ENCODE peak calls at places on chromosomes 7 and 10, in four cellular contexts. J, V, Q and D are unnamed samples.

GRCh38 chr7:35975851-35976454 is 175.1 kb downstream of the SEPTIN7 start:
- DNase-seq in J (no peak), V (no peak), Q (peak; percentile 85), D (no peak)

GRCh38 chr10:78443900-78444571 is 410.4 kb downstream of the RPS24 start:
- DNase-seq in J (no peak), V (no peak), Q (no peak), D (no peak)

GRCh38 chr7:74289018-74289659 is at the start of gene CLIP2:
- DNase-seq in J (peak; percentile 87), V (peak; percentile 96), Q (peak; percentile 82), D (peak; percentile 85)

GRCh38 chr10:4549254-4549653 is 276.8 kb upstream of the AKR1E2 start:
- DNase-seq in J (no peak), V (no peak), Q (no peak), D (no peak)

GRCh38 chr7:69883399-69883821 is 285.1 kb downstream of the AUTS2 start:
- DNase-seq in J (no peak), V (no peak), Q (no peak), D (no peak)

GRCh38 chr7:116271980-116272886 is 61.9 kb downstream of the TES start:
- DNase-seq in J (peak; percentile 58), V (no peak), Q (peak; percentile 98), D (no peak)

GRCh38 chr10:119726291-119727261 is 726 bp downstream of the INPP5F start:
- DNase-seq in J (no peak), V (no peak), Q (no peak), D (peak; percentile 54)

GRCh38 chr7:155725073-155725346 is 80.5 kb downstream of the RBM33 start:
- DNase-seq in J (no peak), V (no peak), Q (no peak), D (no peak)

GRCh38 chr7:100493476-100494264 is 9.9 kb downstream of the NYAP1 start:
- DNase-seq in J (peak; percentile 70), V (no peak), Q (peak; percentile 38), D (peak; percentile 34)

GRCh38 chr10:101308051-101308450 is 45.9 kb upstream of the BTRC start:
- DNase-seq in J (no peak), V (no peak), Q (no peak), D (no peak)

GRCh38 chr7:69962856-69963149 is 364.5 kb downstream of the AUTS2 start:
- DNase-seq in J (no peak), V (no peak), Q (peak; percentile 14), D (no peak)

GRCh38 chr7:102326156-102326914 is 29.9 kb downstream of the SPDYE6 start:
- DNase-seq in J (no peak), V (no peak), Q (no peak), D (no peak)

GRCh38 chr10:43778571-43778970 is 129.9 kb upstream of the ZNF32 start:
- DNase-seq in J (no peak), V (no peak), Q (no peak), D (no peak)

GRCh38 chr10:113562693-113563092 is 9.8 kb downstream of the HABP2 start:
- DNase-seq in J (no peak), V (no peak), Q (no peak), D (no peak)

GRCh38 chr7:128361463-128362441 is at the start of gene PRRT4:
- DNase-seq in J (peak; percentile 77), V (no peak), Q (no peak), D (peak; percentile 43)

GRCh38 chr10:131834152-131834810 is 66.5 kb upstream of the PPP2R2D start:
- DNase-seq in J (peak; percentile 26), V (no peak), Q (no peak), D (no peak)

GRCh38 chr7:108313086-108313485 is 143.2 kb downstream of the NRCAM start:
- DNase-seq in J (no peak), V (no peak), Q (no peak), D (no peak)

GRCh38 chr10:62217683-62218082 is 51.0 kb downstream of the RTKN2 start:
- DNase-seq in J (no peak), V (no peak), Q (no peak), D (no peak)

GRCh38 chr7:73367006-73367405 is 39.0 kb downstream of the FKBP6 start:
- DNase-seq in J (no peak), V (no peak), Q (no peak), D (no peak)

GRCh38 chr7:826230-826905 is 5.9 kb upstream of the SUN1 start:
- DNase-seq in J (peak; percentile 76), V (no peak), Q (no peak), D (no peak)

GRCh38 chr7:157027568-157028527 is 17.4 kb upstream of the MNX1 start:
- DNase-seq in J (no peak), V (no peak), Q (no peak), D (no peak)

GRCh38 chr10:87500646-87501048 is 4.0 kb upstream of the MINPP1 start:
- DNase-seq in J (no peak), V (no peak), Q (peak; percentile 16), D (no peak)

GRCh38 chr7:97174308-97174707 is 56.8 kb downstream of the SDHAF3 start:
- DNase-seq in J (no peak), V (no peak), Q (peak; percentile 4), D (no peak)

GRCh38 chr7:141145630-141145982 is 71.7 kb downstream of the TMEM178B start:
- DNase-seq in J (no peak), V (no peak), Q (no peak), D (no peak)

GRCh38 chr7:106604303-106604918 is 56.5 kb downstream of the CCDC71L start:
- DNase-seq in J (no peak), V (no peak), Q (no peak), D (no peak)

GRCh38 chr7:124718032-124718766 is 47.4 kb downstream of the GPR37 start:
- DNase-seq in J (no peak), V (no peak), Q (peak; percentile 58), D (no peak)

GRCh38 chr7:64887756-64888508 is 15.1 kb upstream of the ZNF273 start:
- DNase-seq in J (no peak), V (peak; percentile 88), Q (no peak), D (no peak)

GRCh38 chr10:129541208-129541607 is 74.2 kb downstream of the MGMT start:
- DNase-seq in J (peak; percentile 46), V (no peak), Q (peak; percentile 26), D (no peak)

GRCh38 chr7:108178393-108178792 is 48.2 kb upstream of the LAMB4 start:
- DNase-seq in J (no peak), V (no peak), Q (no peak), D (no peak)

GRCh38 chr7:150358433-150358832 is 10.2 kb upstream of the REPIN1 start:
- DNase-seq in J (no peak), V (no peak), Q (no peak), D (no peak)

GRCh38 chr10:24513155-24513554 is 210.5 kb downstream of the ARHGAP21 start:
- DNase-seq in J (no peak), V (no peak), Q (peak; percentile 54), D (no peak)

GRCh38 chr10:78134919-78135318 is 101.3 kb downstream of the RPS24 start:
- DNase-seq in J (no peak), V (no peak), Q (no peak), D (no peak)

GRCh38 chr7:105718511-105718925 is 137.2 kb upstream of the EFCAB10 start:
- DNase-seq in J (no peak), V (no peak), Q (no peak), D (peak; percentile 26)

GRCh38 chr7:77606561-77606960 is 69.5 kb downstream of the PTPN12 start:
- DNase-seq in J (no peak), V (no peak), Q (no peak), D (no peak)

GRCh38 chr10:88928254-88928653 is 24.3 kb downstream of the ACTA2 start:
- DNase-seq in J (no peak), V (no peak), Q (no peak), D (no peak)

GRCh38 chr10:18607979-18608378 is 43.4 kb downstream of the NSUN6 start:
- DNase-seq in J (no peak), V (no peak), Q (no peak), D (no peak)

GRCh38 chr10:98023024-98023423 is 7.4 kb downstream of the CRTAC1 start:
- DNase-seq in J (no peak), V (no peak), Q (no peak), D (no peak)

GRCh38 chr10:98295401-98295811 is 27.4 kb upstream of the LOXL4 start:
- DNase-seq in J (no peak), V (no peak), Q (no peak), D (no peak)

GRCh38 chr7:49001610-49002033 is 77.3 kb downstream of the CDC14C start:
- DNase-seq in J (no peak), V (no peak), Q (no peak), D (no peak)

DNA sequence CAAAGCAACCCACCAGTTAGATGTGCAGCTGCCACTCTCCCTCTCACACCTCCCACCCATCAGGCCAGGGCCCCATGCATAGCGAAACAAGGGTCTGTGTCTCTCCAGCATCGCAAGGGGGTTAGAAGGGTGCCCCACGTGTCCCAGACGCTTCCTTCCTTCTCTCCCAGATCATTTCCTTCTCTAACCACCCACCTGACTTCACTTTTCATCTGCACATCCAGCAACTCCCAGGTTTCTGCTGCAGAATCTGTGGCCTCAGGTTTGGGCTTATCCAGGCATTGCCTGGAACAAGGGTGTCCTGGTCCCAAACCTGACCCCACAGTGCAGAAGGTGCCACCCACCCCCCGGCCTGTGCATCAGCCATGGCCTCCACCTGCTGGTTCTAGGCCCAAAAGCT is 14.4 kb downstream of the PDIA4 start:
- DNase-seq in J (no peak), V (no peak), Q (no peak), D (no peak)
- H3K36me3 ChIP-seq in J (peaks cover 9% of the 10 kb centered on the region), V (peaks cover 37% of the 10 kb centered on the region), Q (peaks cover 20% of the 10 kb centered on the region), D (peaks cover 95% of the 10 kb centered on the region)

GRCh38 chr10:17409170-17409733 is 45.1 kb downstream of the ST8SIA6 start:
- DNase-seq in J (no peak), V (no peak), Q (peak; percentile 20), D (no peak)

GRCh38 chr10:17415046-17415643 is 39.2 kb downstream of the ST8SIA6 start:
- DNase-seq in J (no peak), V (no peak), Q (no peak), D (no peak)

GRCh38 chr10:17416442-17417211 is 37.8 kb downstream of the ST8SIA6 start:
- DNase-seq in J (no peak), V (no peak), Q (no peak), D (no peak)

GRCh38 chr10:17410907-17411306 is 43.5 kb downstream of the ST8SIA6 start:
- DNase-seq in J (no peak), V (no peak), Q (no peak), D (no peak)

GRCh38 chr10:17412323-17412722 is 42.1 kb downstream of the ST8SIA6 start:
- DNase-seq in J (no peak), V (no peak), Q (no peak), D (no peak)
- TF ChIP-seq CTCF in J (no peak), V (no peak), Q (no peak), D (no peak)

GRCh38 chr10:73906524-73907447 is 4.1 kb upstream of the PLAU start:
- DNase-seq in J (peak; percentile 89), V (peak; percentile 93), Q (peak; percentile 100), D (peak; percentile 69)
- H3K27ac ChIP-seq in J (peak overlapping the region; percentile 86), V (peak overlapping the region; percentile 79), Q (peak overlapping the region; percentile 100), D (peak overlapping the region; percentile 92)

GRCh38 chr10:65791979-65792378 is 1133.9 kb upstream of the LRRTM3 start:
- DNase-seq in J (no peak), V (no peak), Q (no peak), D (no peak)
- H3K36me3 ChIP-seq in J (no peaks in the 10 kb centered on the region), V (no peaks in the 10 kb centered on the region), Q (no peaks in the 10 kb centered on the region), D (no peaks in the 10 kb centered on the region)

GRCh38 chr10:15370741-15371701 is at the start of gene FAM171A1:
- DNase-seq in J (peak; percentile 64), V (no peak), Q (peak; percentile 51), D (peak; percentile 56)
- TF ChIP-seq CTCF in J (peak; percentile 32), V (peak; percentile 37), Q (no peak), D (peak; percentile 8)